ENCODE peak calls at places on chromosome 15, in eight cellular contexts. A is lung, N is upper lobe of right lung, Z is RWPE2, R is heart right ventricle, W is pancreas, B is GM12878, I is lower lobe of right lung. E is an unnamed sample.

GRCh38 chr15:65939901-65940617 is 70.8 kb downstream of the RAB11A start:
- ATAC-seq in A (peak; percentile 85), N (peak; percentile 88), Z (peak; percentile 96), R (peak; percentile 89), W (no peak), B (no peak), I (peak; percentile 85), E (no peak)

GRCh38 chr15:36643551-36643950 is 64.1 kb downstream of the CDIN1 start:
- ATAC-seq in A (no peak), N (no peak), Z (peak; percentile 93), R (no peak), W (no peak), B (no peak), I (no peak), E (no peak)

GRCh38 chr15:31497838-31498237 is 171.2 kb downstream of the KLF13 start:
- ATAC-seq in A (no peak), N (no peak), Z (no peak), R (no peak), W (no peak), B (no peak), I (no peak), E (no peak)

GRCh38 chr15:82919231-82919886 is 33.2 kb downstream of the HOMER2 start:
- ATAC-seq in A (peak; percentile 51), N (peak; percentile 77), Z (peak; percentile 75), R (peak; percentile 71), W (peak; percentile 79), B (no peak), I (peak; percentile 63), E (peak; percentile 39)

GRCh38 chr15:89936051-89936792 is 23.5 kb upstream of the ARPIN start:
- ATAC-seq in A (no peak), N (no peak), Z (peak; percentile 28), R (no peak), W (no peak), B (no peak), I (no peak), E (no peak)

GRCh38 chr15:64009241-64009640 is 37.0 kb downstream of the DAPK2 start:
- ATAC-seq in A (no peak), N (no peak), Z (peak; percentile 5), R (peak; percentile 45), W (no peak), B (peak; percentile 6), I (no peak), E (no peak)

GRCh38 chr15:26394801-26395200 is 378.1 kb downstream of the GABRB3 start:
- ATAC-seq in A (no peak), N (no peak), Z (no peak), R (no peak), W (no peak), B (no peak), I (no peak), E (no peak)

GRCh38 chr15:94295275-94295674 is 63.9 kb downstream of the MCTP2 start:
- ATAC-seq in A (no peak), N (no peak), Z (no peak), R (no peak), W (no peak), B (no peak), I (no peak), E (no peak)

GRCh38 chr15:64096486-64097431 is 977 bp downstream of the SNX1 start:
- ATAC-seq in A (no peak), N (no peak), Z (peak; percentile 0), R (no peak), W (no peak), B (no peak), I (no peak), E (no peak)

GRCh38 chr15:92981333-92981732 is 81.2 kb downstream of the CHD2 start:
- ATAC-seq in A (no peak), N (no peak), Z (peak; percentile 96), R (no peak), W (no peak), B (no peak), I (no peak), E (no peak)

GRCh38 chr15:70672081-70672480 is 91.3 kb downstream of the UACA start:
- ATAC-seq in A (no peak), N (no peak), Z (no peak), R (no peak), W (no peak), B (peak; percentile 73), I (no peak), E (no peak)

GRCh38 chr15:33234019-33234418 is 39.5 kb upstream of the FMN1 start:
- ATAC-seq in A (no peak), N (no peak), Z (peak; percentile 75), R (peak; percentile 16), W (no peak), B (peak; percentile 58), I (no peak), E (no peak)

GRCh38 chr15:78904599-78905358 is 32.1 kb downstream of the MORF4L1 start:
- ATAC-seq in A (no peak), N (no peak), Z (no peak), R (no peak), W (no peak), B (no peak), I (no peak), E (no peak)

GRCh38 chr15:70322051-70322668 is 224.4 kb upstream of the TLE3 start:
- ATAC-seq in A (no peak), N (peak; percentile 24), Z (no peak), R (no peak), W (no peak), B (peak; percentile 32), I (no peak), E (no peak)

DNA sequence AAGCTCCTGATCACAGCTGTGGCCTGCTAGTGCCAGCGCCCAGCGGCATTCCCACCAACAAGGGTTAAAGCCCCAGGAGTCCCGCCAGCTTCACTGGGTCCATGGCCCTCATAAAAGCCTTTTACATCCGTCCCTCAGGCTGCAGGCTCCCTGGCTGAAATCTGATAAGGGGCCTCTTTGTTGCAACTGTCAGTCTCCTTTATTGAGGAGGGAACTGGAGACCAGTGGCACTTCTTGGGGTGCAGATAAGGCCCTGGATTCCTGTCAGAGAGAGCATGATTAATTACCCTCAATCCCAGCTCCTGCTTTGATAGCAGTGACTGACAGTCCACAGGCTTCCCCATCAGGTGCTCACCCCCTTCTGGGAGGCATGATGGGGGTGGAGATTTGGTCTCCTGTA is 30.9 kb upstream of the CLK3 start:
- ATAC-seq in A (no peak), N (no peak), Z (no peak), R (no peak), W (no peak), B (no peak), I (no peak), E (no peak)
- H3K36me3 ChIP-seq in A (no peaks in the 10 kb centered on the region), N (peaks cover 13% of the 10 kb centered on the region), Z (peaks cover 43% of the 10 kb centered on the region), R (peaks cover 1% of the 10 kb centered on the region), W (peaks cover 11% of the 10 kb centered on the region), B (peaks cover 28% of the 10 kb centered on the region), I (peaks cover 46% of the 10 kb centered on the region), E (no peaks in the 10 kb centered on the region)

DNA sequence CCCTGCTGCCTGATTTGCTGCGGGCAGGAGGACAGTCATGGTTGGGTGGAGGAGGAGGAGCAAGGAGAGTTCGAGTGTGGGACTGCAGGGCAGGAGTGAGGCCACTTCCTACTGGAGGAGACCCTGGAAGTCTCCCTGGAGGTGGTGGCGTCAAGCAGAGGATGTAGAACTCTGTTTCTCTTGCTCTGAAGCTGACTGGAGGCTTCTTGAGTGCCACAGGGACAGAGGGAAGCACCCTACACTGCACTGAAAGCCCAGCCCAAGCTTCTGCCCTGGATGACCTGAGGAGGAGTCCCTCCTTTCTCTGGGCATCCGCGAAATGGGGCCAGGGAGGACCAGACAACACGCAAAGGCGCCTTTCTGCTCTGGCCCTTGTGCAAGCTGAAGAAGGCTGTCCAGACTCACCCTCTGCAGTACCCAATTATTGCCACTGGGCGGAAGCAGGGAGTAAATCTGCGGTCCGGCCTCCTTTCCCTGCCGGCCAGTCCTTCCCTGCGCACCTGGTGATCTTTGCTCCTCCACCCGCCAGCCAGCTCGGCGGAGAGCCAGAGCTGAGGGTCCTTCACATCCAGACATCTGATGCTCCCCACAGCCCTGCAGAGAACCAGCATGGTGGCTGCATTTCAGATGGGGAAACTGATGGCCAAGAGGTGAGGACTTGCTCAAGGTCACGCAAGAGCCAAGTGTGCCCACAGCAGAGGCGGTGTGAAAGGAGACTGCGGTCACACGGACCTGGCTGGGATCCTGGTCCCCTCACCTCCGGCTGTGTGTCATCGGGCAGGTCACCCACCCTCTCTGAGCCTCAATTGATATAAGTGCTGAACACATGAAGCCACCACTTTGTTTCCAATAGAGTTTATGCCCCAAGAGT is 207.1 kb downstream of the TBC1D2B start:
- ATAC-seq in A (peak; percentile 52), N (peak; percentile 80), Z (peak; percentile 64), R (peak; percentile 67), W (peak; percentile 84), B (peak; percentile 88), I (peak; percentile 79), E (peak; percentile 56)
- H3K36me3 ChIP-seq in A (no peaks in the 10 kb centered on the region), N (no peaks in the 10 kb centered on the region), Z (no peaks in the 10 kb centered on the region), R (no peaks in the 10 kb centered on the region), W (no peaks in the 10 kb centered on the region), B (no peaks in the 10 kb centered on the region), I (no peaks in the 10 kb centered on the region), E (no peaks in the 10 kb centered on the region)

DNA sequence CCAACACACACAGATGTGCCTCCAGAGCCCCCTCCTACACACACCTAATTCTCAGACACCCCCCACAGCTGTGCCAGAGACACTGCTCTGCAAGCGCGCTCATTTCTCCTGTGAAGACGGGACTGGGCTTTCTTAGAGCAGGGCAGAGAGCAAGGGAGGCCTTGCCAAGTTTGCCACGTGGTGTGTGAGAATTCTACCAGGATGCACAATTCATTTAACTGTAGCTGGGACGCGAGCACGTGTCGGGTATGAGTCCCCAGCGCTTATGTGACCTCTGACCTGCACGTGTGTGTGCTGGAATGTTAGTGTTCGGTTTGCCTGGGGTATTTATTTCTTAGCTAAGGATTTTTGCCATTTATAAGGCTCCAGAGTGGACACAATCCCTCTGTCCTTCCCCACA is 37.0 kb downstream of the FEM1B start:
- ATAC-seq in A (no peak), N (no peak), Z (no peak), R (no peak), W (peak; percentile 49), B (no peak), I (no peak), E (no peak)
- H3K36me3 ChIP-seq in A (no peaks in the 10 kb centered on the region), N (no peaks in the 10 kb centered on the region), Z (no peaks in the 10 kb centered on the region), R (no peaks in the 10 kb centered on the region), W (no peaks in the 10 kb centered on the region), B (no peaks in the 10 kb centered on the region), I (no peaks in the 10 kb centered on the region), E (no peaks in the 10 kb centered on the region)

GRCh38 chr15:72497402-72497801 is 23.3 kb downstream of the ARIH1 start:
- ATAC-seq in A (no peak), N (no peak), Z (no peak), R (no peak), W (no peak), B (no peak), I (no peak), E (no peak)

GRCh38 chr15:72503147-72503546 is 29.0 kb downstream of the ARIH1 start:
- ATAC-seq in A (no peak), N (no peak), Z (no peak), R (no peak), W (no peak), B (no peak), I (no peak), E (no peak)

GRCh38 chr15:72496783-72497182 is 22.7 kb downstream of the ARIH1 start:
- ATAC-seq in A (no peak), N (no peak), Z (no peak), R (no peak), W (no peak), B (no peak), I (no peak), E (no peak)

GRCh38 chr15:72507402-72507801 is 33.3 kb downstream of the ARIH1 start:
- ATAC-seq in A (no peak), N (no peak), Z (no peak), R (no peak), W (no peak), B (no peak), I (no peak), E (no peak)

GRCh38 chr15:72502220-72502809 is 28.2 kb downstream of the ARIH1 start:
- ATAC-seq in A (no peak), N (no peak), Z (no peak), R (no peak), W (no peak), B (no peak), I (no peak), E (no peak)
- H3K36me3 ChIP-seq in A (no peaks in the 10 kb centered on the region), N (peaks cover 6% of the 10 kb centered on the region), Z (peaks cover 36% of the 10 kb centered on the region), R (no peaks in the 10 kb centered on the region), W (no peaks in the 10 kb centered on the region), B (no peaks in the 10 kb centered on the region), I (peaks cover 10% of the 10 kb centered on the region), E (peaks cover 10% of the 10 kb centered on the region)